ENCODE peak calls at places on chromosomes 12 and 14, in ten cellular contexts. I is HepG2, F is SK-N-SH, L is A549, U is HCT116, C is testis, J is neuronal stem cell, D is transverse colon, M is Peyer's patch, B is endodermal cell. H is an unnamed sample.
A peak's percentile ranks its signal among the peaks of the same experiment; 100 is the strongest.

GRCh38 chr12:70417121-70417520 is 51.0 kb downstream of the KCNMB4 start:
- DNase-seq in I (no peak), F (no peak), L (no peak), U (no peak), C (no peak), J (no peak), D (no peak), M (no peak), B (no peak), H (no peak)

GRCh38 chr14:35949933-35950332 is 123.8 kb downstream of the BRMS1L start:
- DNase-seq in I (peak; percentile 32), F (no peak), L (no peak), U (no peak), C (no peak), J (peak; percentile 67), D (no peak), M (no peak), B (no peak), H (no peak)

GRCh38 chr12:56709759-56710376 is 15.2 kb downstream of the NACA start:
- DNase-seq in I (no peak), F (no peak), L (no peak), U (no peak), C (no peak), J (no peak), D (no peak), M (no peak), B (no peak), H (no peak)

GRCh38 chr12:20602671-20603402 is 92.3 kb upstream of the SLCO1C1 start:
- DNase-seq in I (no peak), F (no peak), L (peak; percentile 18), U (no peak), C (no peak), J (no peak), D (no peak), M (no peak), B (no peak), H (no peak)

GRCh38 chr14:61469771-61470170 is 148.4 kb downstream of the PRKCH start:
- DNase-seq in I (no peak), F (no peak), L (no peak), U (no peak), C (no peak), J (no peak), D (no peak), M (no peak), B (no peak), H (peak; percentile 26)

GRCh38 chr12:103327676-103328075 is 168.1 kb downstream of the C12orf42 start:
- DNase-seq in I (no peak), F (no peak), L (no peak), U (no peak), C (no peak), J (no peak), D (no peak), M (no peak), B (no peak), H (no peak)

GRCh38 chr12:25855716-25856115 is 102.8 kb upstream of the RASSF8 start:
- DNase-seq in I (no peak), F (no peak), L (no peak), U (no peak), C (no peak), J (no peak), D (no peak), M (no peak), B (no peak), H (no peak)

GRCh38 chr12:45259732-45260480 is 44.0 kb downstream of the ANO6 start:
- DNase-seq in I (peak; percentile 91), F (no peak), L (no peak), U (no peak), C (no peak), J (no peak), D (no peak), M (no peak), B (no peak), H (no peak)

GRCh38 chr12:26124491-26125450 is at the start of gene BHLHE41:
- DNase-seq in I (no peak), F (peak; percentile 77), L (peak; percentile 21), U (no peak), C (peak; percentile 90), J (peak; percentile 51), D (peak; percentile 85), M (peak; percentile 89), B (peak; percentile 93), H (peak; percentile 63)

GRCh38 chr12:69935651-69936100 is 110.6 kb downstream of the MYRFL start:
- DNase-seq in I (no peak), F (peak; percentile 78), L (no peak), U (no peak), C (no peak), J (no peak), D (no peak), M (no peak), B (peak; percentile 70), H (no peak)

GRCh38 chr12:128920468-128920867 is 67.2 kb downstream of the GLT1D1 start:
- DNase-seq in I (no peak), F (no peak), L (no peak), U (no peak), C (no peak), J (no peak), D (no peak), M (no peak), B (no peak), H (peak; percentile 50)

GRCh38 chr12:7190268-7191055 is 976 bp downstream of the PEX5 start:
- DNase-seq in I (peak; percentile 12), F (no peak), L (peak; percentile 7), U (no peak), C (peak; percentile 72), J (no peak), D (peak; percentile 32), M (peak; percentile 55), B (no peak), H (no peak)

GRCh38 chr14:53152909-53153701 is at the start of gene DDHD1:
- DNase-seq in I (peak; percentile 50), F (peak; percentile 96), L (peak; percentile 81), U (peak; percentile 48), C (peak; percentile 81), J (peak; percentile 83), D (peak; percentile 82), M (peak; percentile 88), B (peak; percentile 90), H (peak; percentile 70)
- H3K27ac ChIP-seq in I (peak within 1 kb of the TSS; percentile 69), F (peak within 1 kb of the TSS; percentile 77), L (peak within 1 kb of the TSS; percentile 83), U (peak within 1 kb of the TSS; percentile 90), C (peak within 1 kb of the TSS; percentile 67), J (peak within 1 kb of the TSS; percentile 74), D (peak within 1 kb of the TSS; percentile 91), M (peak within 1 kb of the TSS; percentile 81), B (peak within 1 kb of the TSS; percentile 88), H (peak within 1 kb of the TSS; percentile 89)

GRCh38 chr12:53502331-53502730 is 1.2 kb downstream of the TARBP2 start:
- DNase-seq in I (no peak), F (no peak), L (no peak), U (no peak), C (peak; percentile 46), J (no peak), D (no peak), M (no peak), B (no peak), H (no peak)

GRCh38 chr12:53501615-53502181 is 615 bp downstream of the TARBP2 start:
- DNase-seq in I (no peak), F (no peak), L (no peak), U (no peak), C (no peak), J (no peak), D (no peak), M (peak; percentile 50), B (peak; percentile 49), H (no peak)

GRCh38 chr12:53499261-53500118 is at the start of gene MAP3K12:
- DNase-seq in I (no peak), F (peak; percentile 79), L (peak; percentile 67), U (no peak), C (peak; percentile 78), J (peak; percentile 54), D (peak; percentile 68), M (peak; percentile 83), B (peak; percentile 93), H (peak; percentile 64)

GRCh38 chr12:53500119-53500775 is 836 bp upstream of the TARBP2 start:
- DNase-seq in I (peak; percentile 44), F (peak; percentile 91), L (no peak), U (no peak), C (peak; percentile 71), J (no peak), D (peak; percentile 66), M (peak; percentile 74), B (no peak), H (peak; percentile 79)

DNA sequence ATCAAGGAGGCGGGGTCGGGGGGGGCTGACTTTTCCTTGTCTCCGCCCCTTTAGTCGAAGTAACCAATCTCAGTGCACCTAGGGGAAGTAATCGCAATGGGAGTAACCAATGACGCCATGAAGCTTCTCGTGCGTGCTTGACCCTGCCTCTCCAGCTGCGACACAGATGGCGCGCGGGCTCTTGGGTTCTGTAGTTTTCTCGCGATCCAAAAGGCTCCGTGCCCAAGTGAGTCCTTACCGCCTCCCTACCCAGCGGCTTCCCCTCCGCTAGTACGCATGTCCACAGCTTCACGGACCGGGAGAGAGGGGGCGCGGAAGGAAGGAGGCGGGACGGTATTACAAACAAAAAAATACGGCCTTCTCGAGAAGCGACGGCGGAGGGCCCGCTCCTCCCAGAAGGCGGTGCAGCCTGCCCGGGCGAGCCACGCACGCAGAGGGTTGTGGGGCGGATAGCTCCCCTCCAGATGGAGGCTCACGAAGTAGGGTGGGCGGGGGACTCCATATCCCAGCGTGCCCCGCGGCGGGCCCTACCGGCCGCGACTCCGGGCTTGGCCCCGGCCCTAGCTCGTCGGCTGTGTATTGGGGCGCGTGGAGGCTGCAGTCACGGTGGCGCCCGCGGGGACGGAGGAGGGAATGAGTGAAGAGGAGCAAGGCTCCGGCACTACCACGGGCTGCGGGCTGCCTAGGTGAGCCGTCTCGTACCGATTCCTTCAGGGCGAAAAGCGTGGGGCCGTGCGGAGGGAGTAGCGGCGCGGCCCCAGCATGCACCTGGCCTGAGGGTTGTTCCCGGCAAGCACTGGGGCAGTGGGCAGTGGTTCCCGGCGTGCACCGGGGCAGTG is at the start of gene TARBP2:
- DNase-seq in I (peak; percentile 99), F (peak; percentile 92), L (peak; percentile 96), U (peak; percentile 99), C (peak; percentile 99), J (peak; percentile 99), D (peak; percentile 99), M (peak; percentile 100), B (peak; percentile 100), H (peak; percentile 98)
- H3K4me1 ChIP-seq in I (peaks cover 48% of the 10 kb centered on the region), F (peaks cover 37% of the 10 kb centered on the region), L (peaks cover 45% of the 10 kb centered on the region), U (peaks cover 39% of the 10 kb centered on the region), C (peaks cover 65% of the 10 kb centered on the region), J (peaks cover 26% of the 10 kb centered on the region), D (peaks cover 34% of the 10 kb centered on the region), M (peaks cover 8% of the 10 kb centered on the region), B (peaks cover 11% of the 10 kb centered on the region), H (peaks cover 5% of the 10 kb centered on the region)

GRCh38 chr14:68598621-68599447 is 194.0 kb downstream of the ZFP36L1 start:
- DNase-seq in I (peak; percentile 94), F (no peak), L (peak; percentile 92), U (peak; percentile 97), C (peak; percentile 74), J (no peak), D (peak; percentile 66), M (peak; percentile 75), B (no peak), H (peak; percentile 69)
- H3K4me3 ChIP-seq in I (peak overlapping the region; percentile 55), F (no peak overlapping the region), L (peak overlapping the region; percentile 25), U (peak overlapping the region; percentile 7), C (no peak overlapping the region), J (no peak overlapping the region), D (no peak overlapping the region), M (no peak overlapping the region), B (no peak overlapping the region), H (no peak overlapping the region)

DNA sequence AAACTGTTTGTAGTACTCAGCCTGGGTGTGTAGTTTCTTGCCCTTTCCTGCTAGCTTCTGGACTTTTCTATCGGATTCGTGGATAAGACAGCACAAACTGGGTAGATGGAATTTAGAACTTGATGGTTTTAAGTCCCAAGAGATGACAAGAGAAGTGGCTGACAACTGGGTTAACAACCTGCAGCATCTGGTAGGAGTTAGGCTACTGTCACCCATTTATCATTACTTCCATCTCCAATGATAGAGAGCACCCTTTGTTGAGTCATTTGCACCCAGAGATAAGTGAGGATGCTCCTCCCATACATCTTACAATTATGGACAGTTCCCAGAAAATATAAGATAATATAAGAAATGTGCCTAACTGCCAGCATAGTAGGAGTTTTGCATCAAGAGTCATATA is 50.2 kb upstream of the FLRT2 start:
- DNase-seq in I (no peak), F (no peak), L (no peak), U (no peak), C (no peak), J (no peak), D (no peak), M (no peak), B (no peak), H (no peak)
- H3K27ac ChIP-seq in I (no peak overlapping the region), F (no peak overlapping the region), L (no peak overlapping the region), U (no peak overlapping the region), C (no peak overlapping the region), J (no peak overlapping the region), D (no peak overlapping the region), M (no peak overlapping the region), B (no peak overlapping the region), H (no peak overlapping the region)

H was measured in lung.